ENCODE peak calls at places on chromosome X, in eight cellular contexts. One of them, this sample, is unnamed.

GRCh38 chrX:15376956-15377355 is 7.3 kb downstream of the VEGFD start:
- DNase-seq in activated T-cell treated with anti-CD3 and anti-CD28 coated beads for 1 hour: no peak
- DNase-seq in cerebellar cortex: no peak
- DNase-seq in thoracic aorta: no peak
- DNase-seq in fibroblast of lung: no peak
- DNase-seq in left cardiac atrium: no peak
- DNase-seq in neural crest cell: no peak
- DNase-seq in adrenal gland: no peak
- DNase-seq in this sample: no peak

GRCh38 chrX:140664939-140665338 is 44.6 kb upstream of the LINC00632 start:
- DNase-seq in activated T-cell treated with anti-CD3 and anti-CD28 coated beads for 1 hour: no peak
- DNase-seq in cerebellar cortex: peak; percentile 12
- DNase-seq in thoracic aorta: no peak
- DNase-seq in fibroblast of lung: peak; percentile 26
- DNase-seq in left cardiac atrium: no peak
- DNase-seq in neural crest cell: no peak
- DNase-seq in adrenal gland: no peak
- DNase-seq in this sample: no peak

GRCh38 chrX:153456704-153457103 is 10.8 kb upstream of the TREX2 start:
- DNase-seq in activated T-cell treated with anti-CD3 and anti-CD28 coated beads for 1 hour: no peak
- DNase-seq in cerebellar cortex: no peak
- DNase-seq in thoracic aorta: no peak
- DNase-seq in fibroblast of lung: no peak
- DNase-seq in left cardiac atrium: peak; percentile 8
- DNase-seq in neural crest cell: no peak
- DNase-seq in adrenal gland: no peak
- DNase-seq in this sample: no peak

GRCh38 chrX:41594634-41595033 is 94.1 kb upstream of the GPR34 start:
- DNase-seq in activated T-cell treated with anti-CD3 and anti-CD28 coated beads for 1 hour: no peak
- DNase-seq in cerebellar cortex: no peak
- DNase-seq in thoracic aorta: no peak
- DNase-seq in fibroblast of lung: no peak
- DNase-seq in left cardiac atrium: no peak
- DNase-seq in neural crest cell: no peak
- DNase-seq in adrenal gland: no peak
- DNase-seq in this sample: no peak

GRCh38 chrX:19886888-19887531 is 390 bp downstream of the SH3KBP1 start:
- DNase-seq in activated T-cell treated with anti-CD3 and anti-CD28 coated beads for 1 hour: peak; percentile 5
- DNase-seq in cerebellar cortex: no peak
- DNase-seq in thoracic aorta: no peak
- DNase-seq in fibroblast of lung: peak; percentile 19
- DNase-seq in left cardiac atrium: no peak
- DNase-seq in neural crest cell: peak; percentile 8
- DNase-seq in adrenal gland: peak; percentile 7
- DNase-seq in this sample: no peak

GRCh38 chrX:17495052-17495451 is 120.1 kb downstream of the NHS start:
- DNase-seq in activated T-cell treated with anti-CD3 and anti-CD28 coated beads for 1 hour: no peak
- DNase-seq in cerebellar cortex: no peak
- DNase-seq in thoracic aorta: no peak
- DNase-seq in fibroblast of lung: no peak
- DNase-seq in left cardiac atrium: no peak
- DNase-seq in neural crest cell: no peak
- DNase-seq in adrenal gland: no peak
- DNase-seq in this sample: no peak

GRCh38 chrX:101028562-101028961 is 23.3 kb downstream of the TRMT2B start:
- DNase-seq in activated T-cell treated with anti-CD3 and anti-CD28 coated beads for 1 hour: no peak
- DNase-seq in cerebellar cortex: no peak
- DNase-seq in thoracic aorta: no peak
- DNase-seq in fibroblast of lung: no peak
- DNase-seq in left cardiac atrium: no peak
- DNase-seq in neural crest cell: no peak
- DNase-seq in adrenal gland: no peak
- DNase-seq in this sample: no peak

GRCh38 chrX:150898343-150899190 is at the start of gene CD99L2:
- DNase-seq in activated T-cell treated with anti-CD3 and anti-CD28 coated beads for 1 hour: peak; percentile 85
- DNase-seq in cerebellar cortex: peak; percentile 76
- DNase-seq in thoracic aorta: peak; percentile 50
- DNase-seq in fibroblast of lung: peak; percentile 79
- DNase-seq in left cardiac atrium: peak; percentile 88
- DNase-seq in neural crest cell: peak; percentile 80
- DNase-seq in adrenal gland: peak; percentile 87
- DNase-seq in this sample: peak; percentile 91

GRCh38 chrX:53223955-53224859 is 800 bp downstream of the KDM5C start:
- DNase-seq in activated T-cell treated with anti-CD3 and anti-CD28 coated beads for 1 hour: peak; percentile 2
- DNase-seq in cerebellar cortex: no peak
- DNase-seq in thoracic aorta: no peak
- DNase-seq in fibroblast of lung: peak; percentile 86
- DNase-seq in left cardiac atrium: no peak
- DNase-seq in neural crest cell: no peak
- DNase-seq in adrenal gland: peak; percentile 10
- DNase-seq in this sample: no peak

GRCh38 chrX:40174594-40175415 is 77.0 kb upstream of the BCOR start:
- DNase-seq in activated T-cell treated with anti-CD3 and anti-CD28 coated beads for 1 hour: no peak
- DNase-seq in cerebellar cortex: no peak
- DNase-seq in thoracic aorta: no peak
- DNase-seq in fibroblast of lung: peak; percentile 66
- DNase-seq in left cardiac atrium: peak; percentile 70
- DNase-seq in neural crest cell: peak; percentile 45
- DNase-seq in adrenal gland: peak; percentile 61
- DNase-seq in this sample: peak; percentile 80

GRCh38 chrX:118350715-118351114 is 4.8 kb downstream of the WDR44 start:
- DNase-seq in activated T-cell treated with anti-CD3 and anti-CD28 coated beads for 1 hour: no peak
- DNase-seq in cerebellar cortex: no peak
- DNase-seq in thoracic aorta: no peak
- DNase-seq in fibroblast of lung: no peak
- DNase-seq in left cardiac atrium: no peak
- DNase-seq in neural crest cell: no peak
- DNase-seq in adrenal gland: no peak
- DNase-seq in this sample: no peak

GRCh38 chrX:29852767-29853166 is 362.6 kb upstream of the MAGEB2 start:
- DNase-seq in activated T-cell treated with anti-CD3 and anti-CD28 coated beads for 1 hour: no peak
- DNase-seq in cerebellar cortex: no peak
- DNase-seq in thoracic aorta: no peak
- DNase-seq in fibroblast of lung: peak; percentile 30
- DNase-seq in left cardiac atrium: no peak
- DNase-seq in neural crest cell: no peak
- DNase-seq in adrenal gland: no peak
- DNase-seq in this sample: no peak

GRCh38 chrX:87679849-87680248 is 162.2 kb downstream of the KLHL4 start:
- DNase-seq in activated T-cell treated with anti-CD3 and anti-CD28 coated beads for 1 hour: no peak
- DNase-seq in cerebellar cortex: no peak
- DNase-seq in thoracic aorta: no peak
- DNase-seq in fibroblast of lung: no peak
- DNase-seq in left cardiac atrium: no peak
- DNase-seq in neural crest cell: no peak
- DNase-seq in adrenal gland: no peak
- DNase-seq in this sample: no peak

GRCh38 chrX:118974088-118974907 is at the start of gene LONRF3:
- DNase-seq in activated T-cell treated with anti-CD3 and anti-CD28 coated beads for 1 hour: peak; percentile 50
- DNase-seq in cerebellar cortex: peak; percentile 79
- DNase-seq in thoracic aorta: peak; percentile 33
- DNase-seq in fibroblast of lung: peak; percentile 28
- DNase-seq in left cardiac atrium: peak; percentile 83
- DNase-seq in neural crest cell: no peak
- DNase-seq in adrenal gland: peak; percentile 85
- DNase-seq in this sample: peak; percentile 81

GRCh38 chrX:149198980-149199732 is 305.9 kb downstream of the IDS start:
- DNase-seq in activated T-cell treated with anti-CD3 and anti-CD28 coated beads for 1 hour: no peak
- DNase-seq in cerebellar cortex: no peak
- DNase-seq in thoracic aorta: no peak
- DNase-seq in fibroblast of lung: no peak
- DNase-seq in left cardiac atrium: no peak
- DNase-seq in neural crest cell: no peak
- DNase-seq in adrenal gland: no peak
- DNase-seq in this sample: no peak

GRCh38 chrX:148269513-148269912 is 230.9 kb upstream of the AFF2 start:
- DNase-seq in activated T-cell treated with anti-CD3 and anti-CD28 coated beads for 1 hour: no peak
- DNase-seq in cerebellar cortex: no peak
- DNase-seq in thoracic aorta: no peak
- DNase-seq in fibroblast of lung: no peak
- DNase-seq in left cardiac atrium: no peak
- DNase-seq in neural crest cell: no peak
- DNase-seq in adrenal gland: no peak
- DNase-seq in this sample: no peak

GRCh38 chrX:104668550-104668949 is 102.6 kb downstream of the IL1RAPL2 start:
- DNase-seq in activated T-cell treated with anti-CD3 and anti-CD28 coated beads for 1 hour: no peak
- DNase-seq in cerebellar cortex: no peak
- DNase-seq in thoracic aorta: no peak
- DNase-seq in fibroblast of lung: peak; percentile 39
- DNase-seq in left cardiac atrium: no peak
- DNase-seq in neural crest cell: no peak
- DNase-seq in adrenal gland: peak; percentile 21
- DNase-seq in this sample: no peak

GRCh38 chrX:115582871-115583729 is 22.1 kb downstream of the PLS3 start:
- DNase-seq in activated T-cell treated with anti-CD3 and anti-CD28 coated beads for 1 hour: no peak
- DNase-seq in cerebellar cortex: no peak
- DNase-seq in thoracic aorta: no peak
- DNase-seq in fibroblast of lung: peak; percentile 67
- DNase-seq in left cardiac atrium: no peak
- DNase-seq in neural crest cell: no peak
- DNase-seq in adrenal gland: no peak
- DNase-seq in this sample: no peak

GRCh38 chrX:153921511-153922285 is 4.4 kb downstream of the ARHGAP4 start:
- DNase-seq in activated T-cell treated with anti-CD3 and anti-CD28 coated beads for 1 hour: no peak
- DNase-seq in cerebellar cortex: no peak
- DNase-seq in thoracic aorta: no peak
- DNase-seq in fibroblast of lung: no peak
- DNase-seq in left cardiac atrium: peak; percentile 42
- DNase-seq in neural crest cell: no peak
- DNase-seq in adrenal gland: no peak
- DNase-seq in this sample: peak; percentile 57

GRCh38 chrX:24243692-24244091 is 70.2 kb downstream of the SUPT20HL2 start:
- DNase-seq in activated T-cell treated with anti-CD3 and anti-CD28 coated beads for 1 hour: no peak
- DNase-seq in cerebellar cortex: no peak
- DNase-seq in thoracic aorta: no peak
- DNase-seq in fibroblast of lung: no peak
- DNase-seq in left cardiac atrium: no peak
- DNase-seq in neural crest cell: no peak
- DNase-seq in adrenal gland: no peak
- DNase-seq in this sample: no peak

GRCh38 chrX:118115948-118116307 is 682 bp downstream of the KLHL13 start:
- DNase-seq in activated T-cell treated with anti-CD3 and anti-CD28 coated beads for 1 hour: no peak
- DNase-seq in cerebellar cortex: peak; percentile 2
- DNase-seq in thoracic aorta: no peak
- DNase-seq in fibroblast of lung: no peak
- DNase-seq in left cardiac atrium: no peak
- DNase-seq in neural crest cell: no peak
- DNase-seq in adrenal gland: no peak
- DNase-seq in this sample: no peak

GRCh38 chrX:1592863-1593201 is 1.4 kb downstream of the AKAP17A start:
- DNase-seq in activated T-cell treated with anti-CD3 and anti-CD28 coated beads for 1 hour: no peak
- DNase-seq in cerebellar cortex: no peak
- DNase-seq in thoracic aorta: no peak
- DNase-seq in fibroblast of lung: no peak
- DNase-seq in left cardiac atrium: peak; percentile 54
- DNase-seq in neural crest cell: no peak
- DNase-seq in adrenal gland: peak; percentile 53
- DNase-seq in this sample: peak; percentile 77

GRCh38 chrX:32293962-32294708 is 917.2 kb downstream of the DMD start:
- DNase-seq in activated T-cell treated with anti-CD3 and anti-CD28 coated beads for 1 hour: no peak
- DNase-seq in cerebellar cortex: no peak
- DNase-seq in thoracic aorta: no peak
- DNase-seq in fibroblast of lung: no peak
- DNase-seq in left cardiac atrium: no peak
- DNase-seq in neural crest cell: no peak
- DNase-seq in adrenal gland: no peak
- DNase-seq in this sample: no peak

This sample was measured in left lung.